ENCODE peak calls at places on chromosomes 7 and 10, in nine cellular contexts. One of them, this sample, is unnamed.

GRCh38 chr7:94972296-94972695 is 64.9 kb downstream of the PPP1R9A start:
- DNase-seq in SK-N-SH: no peak
- DNase-seq in nephron progenitor cell: no peak
- DNase-seq in foreskin keratinocyte: no peak
- DNase-seq in DND-41: no peak
- DNase-seq in breast epithelium: no peak
- DNase-seq in neural crest cell: no peak
- DNase-seq in GM20000: no peak
- DNase-seq in HFFc6: no peak
- DNase-seq in this sample: no peak

GRCh38 chr10:88428442-88428841 is 154.7 kb downstream of the RNLS start:
- DNase-seq in SK-N-SH: peak
- DNase-seq in nephron progenitor cell: no peak
- DNase-seq in foreskin keratinocyte: no peak
- DNase-seq in DND-41: no peak
- DNase-seq in breast epithelium: no peak
- DNase-seq in neural crest cell: no peak
- DNase-seq in GM20000: no peak
- DNase-seq in HFFc6: peak
- DNase-seq in this sample: no peak

GRCh38 chr10:61398730-61399129 is 54.5 kb downstream of the TMEM26 start:
- DNase-seq in SK-N-SH: no peak
- DNase-seq in nephron progenitor cell: no peak
- DNase-seq in foreskin keratinocyte: no peak
- DNase-seq in DND-41: no peak
- DNase-seq in breast epithelium: no peak
- DNase-seq in neural crest cell: no peak
- DNase-seq in GM20000: no peak
- DNase-seq in HFFc6: no peak
- DNase-seq in this sample: no peak

GRCh38 chr10:43960477-43960876 is 311.8 kb upstream of the ZNF32 start:
- DNase-seq in SK-N-SH: no peak
- DNase-seq in nephron progenitor cell: no peak
- DNase-seq in foreskin keratinocyte: no peak
- DNase-seq in DND-41: no peak
- DNase-seq in breast epithelium: no peak
- DNase-seq in neural crest cell: no peak
- DNase-seq in GM20000: no peak
- DNase-seq in HFFc6: no peak
- DNase-seq in this sample: no peak

GRCh38 chr10:90944759-90945158 is 23.9 kb upstream of the ANKRD1 start:
- DNase-seq in SK-N-SH: no peak
- DNase-seq in nephron progenitor cell: no peak
- DNase-seq in foreskin keratinocyte: no peak
- DNase-seq in DND-41: peak
- DNase-seq in breast epithelium: no peak
- DNase-seq in neural crest cell: no peak
- DNase-seq in GM20000: no peak
- DNase-seq in HFFc6: no peak
- DNase-seq in this sample: no peak

GRCh38 chr7:22865607-22865970 is 42.9 kb upstream of the TOMM7 start:
- DNase-seq in SK-N-SH: no peak
- DNase-seq in nephron progenitor cell: no peak
- DNase-seq in foreskin keratinocyte: no peak
- DNase-seq in DND-41: no peak
- DNase-seq in breast epithelium: no peak
- DNase-seq in neural crest cell: no peak
- DNase-seq in GM20000: no peak
- DNase-seq in HFFc6: peak
- DNase-seq in this sample: no peak

GRCh38 chr7:32670105-32670504 is 174.8 kb downstream of the AVL9 start:
- DNase-seq in SK-N-SH: no peak
- DNase-seq in nephron progenitor cell: no peak
- DNase-seq in foreskin keratinocyte: no peak
- DNase-seq in DND-41: no peak
- DNase-seq in breast epithelium: no peak
- DNase-seq in neural crest cell: no peak
- DNase-seq in GM20000: no peak
- DNase-seq in HFFc6: peak
- DNase-seq in this sample: no peak

GRCh38 chr10:133272964-133273420 is 3.7 kb downstream of the ADAM8 start:
- DNase-seq in SK-N-SH: no peak
- DNase-seq in nephron progenitor cell: no peak
- DNase-seq in foreskin keratinocyte: no peak
- DNase-seq in DND-41: no peak
- DNase-seq in breast epithelium: no peak
- DNase-seq in neural crest cell: no peak
- DNase-seq in GM20000: no peak
- DNase-seq in HFFc6: no peak
- DNase-seq in this sample: no peak

GRCh38 chr10:11223507-11224157 is 206.0 kb downstream of the CELF2 start:
- DNase-seq in SK-N-SH: no peak
- DNase-seq in nephron progenitor cell: no peak
- DNase-seq in foreskin keratinocyte: no peak
- DNase-seq in DND-41: no peak
- DNase-seq in breast epithelium: no peak
- DNase-seq in neural crest cell: no peak
- DNase-seq in GM20000: no peak
- DNase-seq in HFFc6: no peak
- DNase-seq in this sample: no peak

GRCh38 chr10:60335708-60336107 is 54.0 kb downstream of the ANK3 start:
- DNase-seq in SK-N-SH: no peak
- DNase-seq in nephron progenitor cell: no peak
- DNase-seq in foreskin keratinocyte: no peak
- DNase-seq in DND-41: no peak
- DNase-seq in breast epithelium: no peak
- DNase-seq in neural crest cell: no peak
- DNase-seq in GM20000: no peak
- DNase-seq in HFFc6: peak
- DNase-seq in this sample: no peak

GRCh38 chr10:24730811-24731210 is 7.1 kb upstream of the ARHGAP21 start:
- DNase-seq in SK-N-SH: no peak
- DNase-seq in nephron progenitor cell: no peak
- DNase-seq in foreskin keratinocyte: no peak
- DNase-seq in DND-41: no peak
- DNase-seq in breast epithelium: no peak
- DNase-seq in neural crest cell: no peak
- DNase-seq in GM20000: no peak
- DNase-seq in HFFc6: no peak
- DNase-seq in this sample: no peak

DNA sequence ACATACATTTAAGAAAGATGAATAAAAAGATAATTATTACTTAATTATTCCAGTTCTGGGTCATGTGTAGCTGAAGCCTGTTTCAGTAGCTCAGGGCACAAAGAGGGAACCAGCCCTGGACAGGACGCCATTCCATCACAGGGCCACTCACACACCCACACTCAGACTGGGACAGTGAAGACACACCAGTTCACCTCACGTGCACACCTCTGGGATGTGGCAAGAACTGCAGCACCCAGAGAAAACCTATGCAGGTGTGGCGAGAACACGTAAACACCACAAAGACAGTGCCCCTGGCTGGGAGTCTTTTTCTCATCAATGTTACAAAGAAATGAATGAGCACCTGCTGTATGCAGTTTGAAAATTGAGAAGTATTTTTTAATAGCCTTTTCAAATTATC is 1.6 kb upstream of the IDI1 start:
- DNase-seq in SK-N-SH: no peak
- DNase-seq in nephron progenitor cell: no peak
- DNase-seq in foreskin keratinocyte: no peak
- DNase-seq in DND-41: peak
- DNase-seq in breast epithelium: no peak
- DNase-seq in neural crest cell: no peak
- DNase-seq in GM20000: peak
- DNase-seq in HFFc6: no peak
- DNase-seq in this sample: no peak
- TF ChIP-seq CTCF in SK-N-SH: no peak
- TF ChIP-seq CTCF in nephron progenitor cell: no peak
- TF ChIP-seq CTCF in foreskin keratinocyte: peak
- TF ChIP-seq CTCF in DND-41: no peak
- TF ChIP-seq CTCF in breast epithelium: no peak
- TF ChIP-seq CTCF in neural crest cell: peak
- TF ChIP-seq CTCF in GM20000: no peak
- TF ChIP-seq CTCF in HFFc6: no peak
- TF ChIP-seq CTCF in this sample: no peak

GRCh38 chr7:67364441-67365017 is 367.9 kb downstream of the TYW1 start:
- DNase-seq in SK-N-SH: no peak
- DNase-seq in nephron progenitor cell: peak
- DNase-seq in foreskin keratinocyte: no peak
- DNase-seq in DND-41: no peak
- DNase-seq in breast epithelium: no peak
- DNase-seq in neural crest cell: no peak
- DNase-seq in GM20000: no peak
- DNase-seq in HFFc6: no peak
- DNase-seq in this sample: peak
- TF ChIP-seq CTCF in SK-N-SH: no peak
- TF ChIP-seq CTCF in nephron progenitor cell: no peak
- TF ChIP-seq CTCF in foreskin keratinocyte: no peak
- TF ChIP-seq CTCF in DND-41: no peak
- TF ChIP-seq CTCF in breast epithelium: no peak
- TF ChIP-seq CTCF in neural crest cell: peak
- TF ChIP-seq CTCF in GM20000: no peak
- TF ChIP-seq CTCF in HFFc6: no peak
- TF ChIP-seq CTCF in this sample: no peak

DNA sequence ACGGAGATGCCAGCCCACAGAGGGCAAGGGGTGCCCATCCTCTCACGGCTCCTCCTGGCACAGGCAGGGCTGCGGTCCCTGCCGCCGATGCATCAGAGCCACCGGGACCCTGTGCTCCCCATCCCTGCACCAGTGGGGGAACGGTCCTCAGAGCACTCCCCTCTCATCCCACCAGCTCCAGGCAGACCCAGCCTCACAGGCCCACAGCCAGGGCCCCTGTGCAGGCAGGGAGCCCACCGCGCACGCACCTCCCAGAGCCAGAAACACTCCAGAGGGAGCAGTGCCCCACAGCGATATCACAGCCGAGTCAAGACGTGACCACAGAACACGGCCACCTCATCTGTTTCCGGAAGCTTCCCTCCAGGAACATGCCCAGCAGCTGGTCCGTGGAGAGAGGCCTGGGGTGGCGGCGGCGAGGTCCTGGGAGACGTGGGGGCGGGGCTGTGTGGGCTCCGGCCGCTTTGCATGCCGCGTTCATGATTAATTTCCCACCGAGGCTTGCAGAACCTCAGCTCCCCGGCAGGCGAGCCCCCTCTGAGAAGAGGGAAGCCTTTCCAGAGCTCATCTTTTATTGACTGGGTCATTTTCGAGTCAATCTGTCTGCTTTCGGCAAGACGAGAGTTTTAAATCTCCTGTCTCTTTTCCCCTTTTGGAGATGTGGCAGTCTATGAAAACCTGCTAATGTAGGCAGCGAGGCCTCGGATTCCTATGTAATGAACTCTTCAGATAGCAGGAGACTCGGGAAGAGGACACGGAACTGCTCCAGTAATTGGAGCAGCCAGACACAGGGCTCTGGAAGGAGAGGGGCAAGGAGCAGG is 242.6 kb downstream of the ELFN1 start:
- DNase-seq in SK-N-SH: no peak
- DNase-seq in nephron progenitor cell: peak
- DNase-seq in foreskin keratinocyte: no peak
- DNase-seq in DND-41: no peak
- DNase-seq in breast epithelium: no peak
- DNase-seq in neural crest cell: no peak
- DNase-seq in GM20000: no peak
- DNase-seq in HFFc6: peak
- DNase-seq in this sample: no peak
- TF ChIP-seq CTCF in SK-N-SH: no peak
- TF ChIP-seq CTCF in nephron progenitor cell: no peak
- TF ChIP-seq CTCF in foreskin keratinocyte: no peak
- TF ChIP-seq CTCF in DND-41: no peak
- TF ChIP-seq CTCF in breast epithelium: no peak
- TF ChIP-seq CTCF in neural crest cell: no peak
- TF ChIP-seq CTCF in GM20000: no peak
- TF ChIP-seq CTCF in HFFc6: peak
- TF ChIP-seq CTCF in this sample: no peak

GRCh38 chr7:47535704-47536628 is 45.9 kb downstream of the TNS3 start:
- DNase-seq in SK-N-SH: peak
- DNase-seq in nephron progenitor cell: peak
- DNase-seq in foreskin keratinocyte: no peak
- DNase-seq in DND-41: no peak
- DNase-seq in breast epithelium: no peak
- DNase-seq in neural crest cell: no peak
- DNase-seq in GM20000: no peak
- DNase-seq in HFFc6: no peak
- DNase-seq in this sample: no peak

GRCh38 chr7:47537716-47538640 is 43.9 kb downstream of the TNS3 start:
- DNase-seq in SK-N-SH: no peak
- DNase-seq in nephron progenitor cell: peak
- DNase-seq in foreskin keratinocyte: no peak
- DNase-seq in DND-41: no peak
- DNase-seq in breast epithelium: no peak
- DNase-seq in neural crest cell: no peak
- DNase-seq in GM20000: no peak
- DNase-seq in HFFc6: no peak
- DNase-seq in this sample: no peak

GRCh38 chr7:47534322-47535032 is 47.4 kb downstream of the TNS3 start:
- DNase-seq in SK-N-SH: peak
- DNase-seq in nephron progenitor cell: no peak
- DNase-seq in foreskin keratinocyte: peak
- DNase-seq in DND-41: no peak
- DNase-seq in breast epithelium: no peak
- DNase-seq in neural crest cell: no peak
- DNase-seq in GM20000: no peak
- DNase-seq in HFFc6: no peak
- DNase-seq in this sample: no peak

GRCh38 chr7:47536705-47537611 is 45.0 kb downstream of the TNS3 start:
- DNase-seq in SK-N-SH: peak
- DNase-seq in nephron progenitor cell: peak
- DNase-seq in foreskin keratinocyte: no peak
- DNase-seq in DND-41: no peak
- DNase-seq in breast epithelium: peak
- DNase-seq in neural crest cell: no peak
- DNase-seq in GM20000: no peak
- DNase-seq in HFFc6: peak
- DNase-seq in this sample: peak

GRCh38 chr7:47535033-47535703 is 46.7 kb downstream of the TNS3 start:
- DNase-seq in SK-N-SH: peak
- DNase-seq in nephron progenitor cell: no peak
- DNase-seq in foreskin keratinocyte: no peak
- DNase-seq in DND-41: no peak
- DNase-seq in breast epithelium: no peak
- DNase-seq in neural crest cell: no peak
- DNase-seq in GM20000: no peak
- DNase-seq in HFFc6: no peak
- DNase-seq in this sample: no peak
- TF ChIP-seq CTCF in SK-N-SH: no peak
- TF ChIP-seq CTCF in nephron progenitor cell: no peak
- TF ChIP-seq CTCF in foreskin keratinocyte: no peak
- TF ChIP-seq CTCF in DND-41: no peak
- TF ChIP-seq CTCF in breast epithelium: no peak
- TF ChIP-seq CTCF in neural crest cell: no peak
- TF ChIP-seq CTCF in GM20000: no peak
- TF ChIP-seq CTCF in HFFc6: no peak
- TF ChIP-seq CTCF in this sample: no peak

GRCh38 chr7:43954524-43955228 is 28.4 kb downstream of the UBE2D4 start:
- DNase-seq in SK-N-SH: peak
- DNase-seq in nephron progenitor cell: peak
- DNase-seq in foreskin keratinocyte: no peak
- DNase-seq in DND-41: peak
- DNase-seq in breast epithelium: no peak
- DNase-seq in neural crest cell: peak
- DNase-seq in GM20000: peak
- DNase-seq in HFFc6: peak
- DNase-seq in this sample: peak
- TF ChIP-seq CTCF in SK-N-SH: peak
- TF ChIP-seq CTCF in nephron progenitor cell: peak
- TF ChIP-seq CTCF in foreskin keratinocyte: peak
- TF ChIP-seq CTCF in DND-41: peak
- TF ChIP-seq CTCF in breast epithelium: no peak
- TF ChIP-seq CTCF in neural crest cell: peak
- TF ChIP-seq CTCF in GM20000: peak
- TF ChIP-seq CTCF in HFFc6: peak
- TF ChIP-seq CTCF in this sample: no peak

This sample was measured in endothelial cell.